ENCODE peak calls at places on chromosomes 7 and 10, in six cellular contexts. M is neural progenitor cell, U is adrenal gland, F is endodermal cell, Y is upper lobe of left lung, V is lung. L is an unnamed sample.

GRCh38 chr10:127467793-127468192 is 81.3 kb upstream of the NPS start:
- DNase-seq in M (no peak), U (no peak), F (peak; percentile 15), Y (no peak), V (no peak), L (no peak)

GRCh38 chr7:132183822-132184380 is 392.4 kb downstream of the PLXNA4 start:
- DNase-seq in M (no peak), U (no peak), F (peak; percentile 66), Y (no peak), V (no peak), L (no peak)

GRCh38 chr7:121714559-121715303 is 158.2 kb upstream of the PTPRZ1 start:
- DNase-seq in M (peak; percentile 44), U (no peak), F (no peak), Y (no peak), V (no peak), L (peak; percentile 74)

GRCh38 chr7:101436857-101437576 is 74.3 kb downstream of the COL26A1 start:
- DNase-seq in M (peak; percentile 65), U (peak; percentile 73), F (peak; percentile 96), Y (no peak), V (no peak), L (peak; percentile 80)

GRCh38 chr10:130747946-130748345 is 563.6 kb downstream of the TCERG1L start:
- DNase-seq in M (no peak), U (peak; percentile 5), F (no peak), Y (no peak), V (no peak), L (no peak)

GRCh38 chr10:99513061-99513460 is 19.7 kb upstream of the NKX2-3 start:
- DNase-seq in M (no peak), U (no peak), F (no peak), Y (no peak), V (no peak), L (no peak)

GRCh38 chr10:119997429-119997828 is 104.9 kb downstream of the SEC23IP start:
- DNase-seq in M (no peak), U (no peak), F (no peak), Y (no peak), V (no peak), L (no peak)

GRCh38 chr7:84614821-84615506 is 420.4 kb upstream of the SEMA3A start:
- DNase-seq in M (no peak), U (no peak), F (no peak), Y (no peak), V (no peak), L (no peak)

GRCh38 chr7:139871820-139872219 is 42.8 kb downstream of the TBXAS1 start:
- DNase-seq in M (no peak), U (no peak), F (no peak), Y (no peak), V (no peak), L (no peak)

GRCh38 chr7:127477285-127478039 is 85.0 kb upstream of the ZNF800 start:
- DNase-seq in M (no peak), U (no peak), F (no peak), Y (no peak), V (no peak), L (no peak)

GRCh38 chr7:91892821-91893340 is 12.4 kb upstream of the MTERF1 start:
- DNase-seq in M (peak; percentile 92), U (no peak), F (peak; percentile 71), Y (no peak), V (no peak), L (peak; percentile 37)

GRCh38 chr7:132345730-132346129 is 230.5 kb downstream of the PLXNA4 start:
- DNase-seq in M (no peak), U (no peak), F (no peak), Y (no peak), V (no peak), L (no peak)

GRCh38 chr7:148856035-148856881 is 27.8 kb downstream of the EZH2 start:
- DNase-seq in M (peak; percentile 44), U (peak; percentile 24), F (peak; percentile 71), Y (no peak), V (peak; percentile 38), L (peak; percentile 54)

GRCh38 chr7:118183254-118183585 is 744 bp upstream of the LSM8 start:
- DNase-seq in M (no peak), U (no peak), F (no peak), Y (no peak), V (no peak), L (peak; percentile 9)

GRCh38 chr10:122879339-122880273 is at the start of gene FAM24B:
- DNase-seq in M (peak; percentile 43), U (peak; percentile 93), F (peak; percentile 62), Y (peak; percentile 95), V (peak; percentile 95), L (peak; percentile 97)

GRCh38 chr7:44573464-44574285 is at the start of gene DDX56:
- DNase-seq in M (peak; percentile 97), U (peak; percentile 96), F (peak; percentile 98), Y (peak; percentile 94), V (peak; percentile 96), L (peak; percentile 97)

GRCh38 chr7:7808156-7808555 is 89.7 kb upstream of the RPA3 start:
- DNase-seq in M (no peak), U (no peak), F (no peak), Y (no peak), V (no peak), L (no peak)

GRCh38 chr7:23955600-23956149 is 245.7 kb downstream of the STK31 start:
- DNase-seq in M (no peak), U (no peak), F (no peak), Y (no peak), V (no peak), L (no peak)

GRCh38 chr10:74418285-74418872 is 267.4 kb downstream of the ADK start:
- DNase-seq in M (peak; percentile 55), U (peak; percentile 63), F (no peak), Y (no peak), V (no peak), L (no peak)

GRCh38 chr7:69781412-69781846 is 183.2 kb downstream of the AUTS2 start:
- DNase-seq in M (no peak), U (peak; percentile 67), F (no peak), Y (no peak), V (no peak), L (no peak)

GRCh38 chr7:35359423-35359822 is 105.5 kb upstream of the TBX20 start:
- DNase-seq in M (no peak), U (no peak), F (no peak), Y (no peak), V (no peak), L (peak; percentile 5)

GRCh38 chr10:87552248-87552914 is 47.7 kb downstream of the MINPP1 start:
- DNase-seq in M (no peak), U (no peak), F (no peak), Y (no peak), V (no peak), L (no peak)

GRCh38 chr10:52615756-52616419 is 156.7 kb downstream of the MBL2 start:
- DNase-seq in M (no peak), U (no peak), F (no peak), Y (no peak), V (no peak), L (no peak)

GRCh38 chr7:139711991-139712753 is 65.6 kb downstream of the HIPK2 start:
- DNase-seq in M (peak; percentile 58), U (no peak), F (peak; percentile 79), Y (no peak), V (no peak), L (no peak)

GRCh38 chr7:94436018-94436604 is 41.4 kb downstream of the COL1A2 start:
- DNase-seq in M (peak; percentile 85), U (peak; percentile 48), F (peak; percentile 87), Y (no peak), V (peak; percentile 76), L (peak; percentile 58)

GRCh38 chr7:37449621-37450020 is 957 bp upstream of the ELMO1 start:
- DNase-seq in M (peak; percentile 17), U (no peak), F (peak; percentile 48), Y (no peak), V (no peak), L (no peak)

GRCh38 chr10:89392974-89393373 is 551 bp downstream of the IFIT1 start:
- DNase-seq in M (no peak), U (peak; percentile 45), F (no peak), Y (no peak), V (no peak), L (peak; percentile 40)

GRCh38 chr10:32963102-32963501 is 5.1 kb upstream of the ITGB1 start:
- DNase-seq in M (no peak), U (no peak), F (no peak), Y (no peak), V (no peak), L (no peak)

GRCh38 chr7:28835800-28836199 is 122.3 kb downstream of the TRIL start:
- DNase-seq in M (no peak), U (no peak), F (no peak), Y (no peak), V (no peak), L (no peak)

GRCh38 chr7:30335763-30336487 is 51.5 kb downstream of the ZNRF2 start:
- DNase-seq in M (no peak), U (no peak), F (no peak), Y (no peak), V (no peak), L (no peak)
- TF ChIP-seq CTCF in M (no peak), U (no peak), F (no peak), Y (no peak), V (no peak), L (no peak)

GRCh38 chr10:2144584-2144983 is 407.3 kb upstream of the ADARB2 start:
- DNase-seq in M (no peak), U (no peak), F (no peak), Y (no peak), V (no peak), L (no peak)
- H3K36me3 ChIP-seq in M (no peaks in the 10 kb centered on the region), U (no peaks in the 10 kb centered on the region), F (no peaks in the 10 kb centered on the region), Y (no peaks in the 10 kb centered on the region), V (no peaks in the 10 kb centered on the region), L (no peaks in the 10 kb centered on the region)

DNA sequence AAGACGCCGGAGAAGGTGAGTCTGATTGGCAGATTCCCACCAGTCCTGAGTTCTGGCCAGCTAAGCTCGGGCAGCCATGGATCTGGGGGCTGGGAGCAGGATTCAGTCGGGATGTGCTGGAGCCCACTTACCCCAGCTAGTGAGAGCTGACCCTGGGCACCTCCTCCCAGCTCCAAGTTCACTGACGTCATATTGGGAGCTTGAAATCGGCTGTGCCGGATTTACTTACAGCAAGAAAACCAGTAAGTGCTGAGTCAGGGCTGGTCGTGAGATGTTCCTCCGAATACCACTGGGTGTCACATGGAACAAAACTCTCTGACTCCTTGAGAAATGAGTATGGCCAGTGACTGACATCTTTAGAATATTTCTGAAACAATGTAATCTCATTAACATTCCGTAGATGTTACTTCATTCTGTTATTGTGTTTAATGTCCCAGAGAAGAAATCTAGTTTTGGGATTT is 621.2 kb downstream of the SDK1 start:
- DNase-seq in M (peak; percentile 43), U (peak; percentile 54), F (peak; percentile 84), Y (no peak), V (no peak), L (peak; percentile 69)
- TF ChIP-seq CTCF in M (peak; percentile 36), U (peak; percentile 35), F (peak; percentile 63), Y (no peak), V (no peak), L (no peak)

GRCh38 chr7:36416251-36416650 is 26.6 kb downstream of the ANLN start:
- DNase-seq in M (no peak), U (no peak), F (no peak), Y (no peak), V (no peak), L (no peak)

GRCh38 chr7:36423633-36424032 is 34.0 kb downstream of the ANLN start:
- DNase-seq in M (no peak), U (no peak), F (no peak), Y (no peak), V (no peak), L (no peak)

GRCh38 chr7:36422072-36422471 is 32.4 kb downstream of the ANLN start:
- DNase-seq in M (no peak), U (no peak), F (no peak), Y (no peak), V (no peak), L (no peak)

GRCh38 chr7:36415104-36415503 is 25.4 kb downstream of the ANLN start:
- DNase-seq in M (no peak), U (no peak), F (no peak), Y (no peak), V (no peak), L (no peak)

GRCh38 chr7:36420307-36420706 is 30.6 kb downstream of the ANLN start:
- DNase-seq in M (no peak), U (no peak), F (no peak), Y (no peak), V (no peak), L (no peak)
- H3K36me3 ChIP-seq in M (peaks cover 58% of the 10 kb centered on the region), U (no peaks in the 10 kb centered on the region), F (peaks cover 87% of the 10 kb centered on the region), Y (no peaks in the 10 kb centered on the region), V (no peaks in the 10 kb centered on the region), L (no peaks in the 10 kb centered on the region)

L was measured in Caco-2.